ENCODE peak calls at places on chromosomes 4 and X, in ten cellular contexts. O, F, Q, P, J, U, K, S, L and N are unnamed samples.

GRCh38 chr4:37891221-37892159 is 606 bp downstream of the TBC1D1 start:
- DNase-seq in O (peak), F (no peak), Q (peak), P (peak), J (no peak), U (peak), K (no peak), S (no peak), L (peak), N (peak)

GRCh38 chrX:97968376-97969104 is 1084.8 kb downstream of the RPA4 start:
- DNase-seq in O (no peak), F (no peak), Q (peak), P (no peak), J (no peak), U (no peak), K (no peak), S (no peak), L (no peak), N (no peak)

GRCh38 chr4:72971572-72971971 is 97.9 kb downstream of the COX18 start:
- DNase-seq in O (no peak), F (peak), Q (no peak), P (no peak), J (no peak), U (peak), K (no peak), S (no peak), L (no peak), N (peak)

GRCh38 chr4:174505892-174506291 is 16.4 kb downstream of the HPGD start:
- DNase-seq in O (no peak), F (no peak), Q (no peak), P (no peak), J (no peak), U (no peak), K (peak), S (no peak), L (no peak), N (no peak)

GRCh38 chrX:9832811-9833210 is 46.6 kb downstream of the SHROOM2 start:
- DNase-seq in O (peak), F (no peak), Q (peak), P (peak), J (no peak), U (no peak), K (no peak), S (no peak), L (no peak), N (no peak)

GRCh38 chr4:121728798-121729226 is 32.0 kb upstream of the ANXA5 start:
- DNase-seq in O (no peak), F (no peak), Q (no peak), P (no peak), J (no peak), U (peak), K (no peak), S (no peak), L (no peak), N (peak)

GRCh38 chrX:154308108-154308946 is 12.7 kb downstream of the TKTL1 start:
- DNase-seq in O (peak), F (no peak), Q (peak), P (peak), J (peak), U (peak), K (no peak), S (peak), L (peak), N (no peak)

GRCh38 chr4:180541678-180542077 is 1701.5 kb upstream of the TENM3 start:
- DNase-seq in O (no peak), F (no peak), Q (no peak), P (no peak), J (no peak), U (no peak), K (no peak), S (no peak), L (no peak), N (no peak)

GRCh38 chr4:128973384-128973783 is 120.0 kb downstream of the SCLT1 start:
- DNase-seq in O (no peak), F (no peak), Q (no peak), P (no peak), J (no peak), U (no peak), K (no peak), S (no peak), L (no peak), N (no peak)

GRCh38 chr4:53552711-53553110 is 38.6 kb downstream of the LNX1 start:
- DNase-seq in O (no peak), F (no peak), Q (no peak), P (no peak), J (no peak), U (no peak), K (no peak), S (no peak), L (no peak), N (no peak)

GRCh38 chr4:22463179-22463578 is 52.7 kb downstream of the ADGRA3 start:
- DNase-seq in O (no peak), F (no peak), Q (no peak), P (peak), J (no peak), U (no peak), K (no peak), S (no peak), L (no peak), N (no peak)

GRCh38 chrX:132489256-132490085 is 633 bp upstream of the MBNL3 start:
- DNase-seq in O (peak), F (no peak), Q (peak), P (peak), J (peak), U (peak), K (no peak), S (no peak), L (peak), N (peak)

GRCh38 chrX:128106630-128107029 is 54.4 kb upstream of the ACTRT1 start:
- DNase-seq in O (no peak), F (no peak), Q (no peak), P (no peak), J (no peak), U (no peak), K (no peak), S (no peak), L (peak), N (no peak)

GRCh38 chrX:15623074-15623473 is 22.3 kb upstream of the ACE2 start:
- DNase-seq in O (no peak), F (no peak), Q (no peak), P (no peak), J (no peak), U (no peak), K (no peak), S (no peak), L (no peak), N (no peak)

GRCh38 chr4:113445286-113445685 is 316.3 kb downstream of the CAMK2D start:
- DNase-seq in O (peak), F (no peak), Q (no peak), P (no peak), J (no peak), U (peak), K (peak), S (no peak), L (no peak), N (peak)

GRCh38 chrX:27675493-27675892 is 85.3 kb downstream of the DCAF8L2 start:
- DNase-seq in O (no peak), F (no peak), Q (no peak), P (no peak), J (no peak), U (peak), K (peak), S (no peak), L (no peak), N (no peak)

GRCh38 chr4:106614446-106614845 is 245.9 kb upstream of the GIMD1 start:
- DNase-seq in O (no peak), F (peak), Q (no peak), P (no peak), J (no peak), U (no peak), K (no peak), S (no peak), L (no peak), N (peak)

GRCh38 chrX:10190367-10190766 is 33.6 kb downstream of the CLCN4 start:
- DNase-seq in O (peak), F (peak), Q (no peak), P (peak), J (no peak), U (peak), K (no peak), S (no peak), L (no peak), N (peak)

GRCh38 chr4:54064317-54065275 is at the start of gene CHIC2:
- DNase-seq in O (peak), F (peak), Q (peak), P (peak), J (peak), U (peak), K (peak), S (peak), L (peak), N (peak)

GRCh38 chrX:71859637-71860036 is 51.0 kb upstream of the NHSL2 start:
- DNase-seq in O (peak), F (no peak), Q (no peak), P (peak), J (no peak), U (peak), K (no peak), S (no peak), L (peak), N (peak)

GRCh38 chr4:112378858-112379257 is 81.7 kb downstream of the ALPK1 start:
- DNase-seq in O (no peak), F (no peak), Q (no peak), P (peak), J (no peak), U (no peak), K (no peak), S (no peak), L (peak), N (peak)
- H3K4me3 ChIP-seq in O (no peak), F (no peak), Q (no peak), P (no peak), J (no peak), U (no peak), K (peak), S (no peak), L (no peak), N (no peak)

DNA sequence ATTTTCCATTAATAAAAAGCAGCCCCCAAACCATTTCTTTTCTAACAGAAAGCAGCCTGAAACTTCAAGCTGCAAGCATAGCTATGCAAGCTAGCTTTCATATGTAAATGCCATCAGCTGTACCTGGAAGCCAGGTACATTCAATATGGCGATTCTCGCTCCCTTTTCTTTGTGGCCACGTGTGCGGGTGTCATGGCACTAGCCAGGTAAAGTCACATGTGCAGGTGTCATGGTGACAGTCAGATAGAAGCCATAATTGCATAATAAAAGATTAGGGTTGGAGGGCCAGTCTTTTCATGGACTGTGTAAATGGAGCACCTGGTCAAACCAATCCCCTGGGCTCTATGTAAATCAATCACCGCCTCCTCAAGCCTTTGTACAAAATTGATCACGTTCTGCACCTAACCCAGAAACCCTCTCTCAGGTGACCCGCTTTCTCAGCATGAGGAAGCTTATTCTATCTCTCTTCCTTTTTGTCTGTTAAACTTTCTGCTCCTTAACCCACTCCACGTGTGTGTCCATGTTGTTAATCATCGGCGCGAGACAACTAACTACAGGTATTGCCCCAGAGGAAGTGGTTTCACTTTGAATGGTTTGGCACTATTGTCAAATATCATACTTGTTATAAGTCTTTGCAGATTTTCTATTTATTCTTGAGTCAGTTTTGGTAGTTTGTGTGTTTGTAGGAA is 18.0 kb upstream of the RHOXF2 start:
- DNase-seq in O (no peak), F (no peak), Q (no peak), P (peak), J (no peak), U (no peak), K (no peak), S (no peak), L (no peak), N (no peak)
- H3K4me3 ChIP-seq in O (no peak), F (no peak), Q (no peak), P (no peak), J (no peak), U (no peak), K (no peak), S (no peak), L (no peak), N (no peak)

GRCh38 chr4:152278172-152278504 is 257.8 kb downstream of the FBXW7 start:
- DNase-seq in O (no peak), F (no peak), Q (no peak), P (no peak), J (no peak), U (no peak), K (no peak), S (no peak), L (no peak), N (no peak)
- H3K4me3 ChIP-seq in O (no peak), F (no peak), Q (no peak), P (no peak), J (no peak), U (no peak), K (no peak), S (no peak), L (no peak), N (no peak)

GRCh38 chr4:75786938-75787337 is 62.6 kb downstream of the USO1 start:
- DNase-seq in O (no peak), F (no peak), Q (no peak), P (no peak), J (no peak), U (no peak), K (no peak), S (no peak), L (no peak), N (no peak)
- H3K4me3 ChIP-seq in O (no peak), F (no peak), Q (no peak), P (no peak), J (no peak), U (no peak), K (no peak), S (no peak), L (no peak), N (no peak)

GRCh38 chr4:43587746-43588145 is 695.2 kb downstream of the GRXCR1 start:
- DNase-seq in O (no peak), F (no peak), Q (no peak), P (no peak), J (no peak), U (peak), K (no peak), S (no peak), L (no peak), N (no peak)

DNA sequence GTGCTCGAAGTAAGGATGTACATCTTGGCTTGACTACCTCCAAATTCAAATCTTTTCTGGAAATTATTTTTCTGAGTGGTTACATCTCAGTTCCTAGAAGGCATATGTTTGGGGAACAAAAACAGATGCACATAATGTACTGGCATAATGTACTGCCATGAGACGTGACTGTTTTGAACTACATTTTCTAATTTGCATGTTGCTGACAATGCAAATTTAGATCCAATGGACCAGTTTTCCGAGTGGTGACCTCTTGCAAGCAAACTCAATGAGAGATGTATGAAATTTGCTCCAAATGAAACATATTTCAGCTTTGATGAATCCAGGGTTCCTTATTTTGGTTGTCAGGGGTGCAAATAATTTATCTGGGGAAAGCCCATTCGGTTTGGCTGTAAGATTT is 694.3 kb downstream of the GRXCR1 start:
- DNase-seq in O (no peak), F (no peak), Q (no peak), P (no peak), J (no peak), U (no peak), K (no peak), S (no peak), L (no peak), N (no peak)
- H3K4me3 ChIP-seq in O (no peak), F (no peak), Q (no peak), P (no peak), J (no peak), U (no peak), K (no peak), S (no peak), L (no peak), N (no peak)

DNA sequence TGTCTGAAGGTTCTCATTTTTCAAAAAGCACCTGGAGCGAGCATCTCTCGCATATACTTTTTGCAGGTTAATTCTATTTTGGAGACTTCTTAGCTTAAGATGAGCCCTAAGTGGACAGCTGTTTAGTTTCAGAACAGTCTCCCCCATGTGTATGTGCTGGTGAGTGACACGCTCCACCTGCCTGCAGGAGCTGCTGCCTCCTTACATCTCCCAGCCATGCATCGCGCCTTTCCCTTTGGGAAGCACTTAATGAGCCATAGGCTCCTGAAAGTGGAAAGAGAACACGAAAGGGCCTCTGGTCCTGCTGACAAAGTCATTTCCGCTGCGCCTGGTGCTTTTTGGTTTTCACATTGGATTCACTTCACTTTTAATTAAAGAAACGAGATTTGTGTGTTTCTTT is 56.1 kb downstream of the TRIML2 start:
- DNase-seq in O (no peak), F (no peak), Q (peak), P (no peak), J (no peak), U (no peak), K (no peak), S (no peak), L (no peak), N (no peak)
- H3K4me3 ChIP-seq in O (no peak), F (no peak), Q (no peak), P (no peak), J (no peak), U (no peak), K (no peak), S (no peak), L (no peak), N (no peak)

DNA sequence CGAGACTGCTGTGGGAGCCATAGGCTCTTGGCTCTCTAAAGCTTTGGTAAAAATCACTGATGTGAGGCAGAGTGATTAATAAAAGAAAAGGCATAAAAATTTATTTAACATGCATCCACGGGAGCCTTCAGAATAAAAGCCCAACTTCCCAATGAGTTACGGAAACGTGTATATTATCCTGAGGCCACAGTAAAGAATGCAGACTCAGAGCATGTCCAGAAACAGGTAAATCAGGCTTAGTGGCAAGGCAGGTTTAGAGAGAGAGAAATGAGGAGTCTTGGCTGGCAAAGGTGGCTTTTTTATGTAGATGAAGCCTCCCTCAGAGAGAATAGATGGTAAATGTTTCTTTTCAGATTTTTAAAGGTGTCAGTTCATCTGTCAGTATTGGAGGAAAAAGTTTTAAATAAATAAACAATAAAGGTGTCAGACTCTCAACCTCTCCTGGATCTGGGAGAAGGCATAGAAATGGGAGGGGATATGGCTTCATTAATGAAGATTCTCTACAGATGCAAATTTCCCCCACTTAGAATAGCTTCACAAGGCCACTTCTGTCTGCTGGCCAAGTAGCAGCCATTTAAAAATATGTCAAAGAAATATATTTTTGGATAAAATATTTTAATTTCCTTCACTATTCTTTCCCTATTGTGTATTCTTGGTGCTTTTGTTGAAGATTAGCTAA is 24.0 kb downstream of the C4orf51 start:
- DNase-seq in O (no peak), F (no peak), Q (peak), P (no peak), J (no peak), U (no peak), K (no peak), S (no peak), L (no peak), N (no peak)
- H3K4me3 ChIP-seq in O (no peak), F (no peak), Q (peak), P (no peak), J (no peak), U (no peak), K (no peak), S (no peak), L (no peak), N (no peak)

DNA sequence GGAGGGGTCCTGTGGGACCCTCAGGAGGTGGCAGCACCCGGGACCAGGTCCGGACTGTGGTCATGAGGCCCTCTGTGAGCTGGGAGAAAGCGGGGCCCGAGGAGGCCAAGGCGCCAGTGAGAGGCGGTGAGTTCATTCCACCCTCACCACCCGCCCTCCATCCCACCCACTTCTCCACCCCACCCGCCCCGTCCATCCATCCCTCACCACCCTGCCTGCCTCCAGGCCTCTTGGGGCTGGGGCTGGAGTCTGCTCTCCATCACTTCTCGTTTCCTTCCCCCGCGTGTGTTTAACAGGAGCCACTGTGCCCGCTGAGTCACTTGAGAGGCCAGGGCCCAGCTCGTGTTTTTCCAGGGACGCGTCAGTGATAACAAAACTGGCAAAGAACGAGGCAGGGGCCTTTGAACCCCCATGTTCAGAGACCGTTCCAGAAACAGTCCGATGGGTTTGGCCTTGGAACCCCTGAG is 6.2 kb downstream of the SH3TC1 start:
- DNase-seq in O (peak), F (no peak), Q (no peak), P (no peak), J (no peak), U (no peak), K (no peak), S (no peak), L (no peak), N (no peak)
- H3K4me3 ChIP-seq in O (no peak), F (no peak), Q (no peak), P (no peak), J (no peak), U (no peak), K (no peak), S (no peak), L (no peak), N (no peak)

GRCh38 chr4:82989567-82990429 is 20.8 kb downstream of the LIN54 start:
- DNase-seq in O (no peak), F (no peak), Q (no peak), P (peak), J (no peak), U (no peak), K (no peak), S (no peak), L (no peak), N (no peak)
- H3K4me3 ChIP-seq in O (no peak), F (no peak), Q (no peak), P (no peak), J (no peak), U (no peak), K (no peak), S (no peak), L (no peak), N (peak)